ENCODE peak calls at places on chromosome 20, in eight cellular contexts. Y is iPS-NIHi11, T is NCI-H1092, H is T-helper 1 cell, E is iris pigment epithelial cell, V is nucleus accumbens, P is chondrocyte, M is EL. X is an unnamed sample.

GRCh38 chr20:17161661-17162410 is 65.0 kb upstream of the PCSK2 start:
- DNase-seq in Y (no peak), T (no peak), H (no peak), E (no peak), V (no peak), P (no peak), M (no peak), X (no peak)

GRCh38 chr20:2688041-2688591 is 4.5 kb upstream of the EBF4 start:
- DNase-seq in Y (peak), T (peak), H (peak), E (peak), V (peak), P (peak), M (peak), X (peak)

GRCh38 chr20:43843096-43843964 is 71.3 kb upstream of the TOX2 start:
- DNase-seq in Y (no peak), T (no peak), H (no peak), E (peak), V (no peak), P (no peak), M (peak), X (no peak)

GRCh38 chr20:44309763-44310663 is 989 bp downstream of the FITM2 start:
- DNase-seq in Y (peak), T (no peak), H (no peak), E (peak), V (peak), P (no peak), M (peak), X (no peak)

GRCh38 chr20:62307226-62308101 is 4.7 kb downstream of the ADRM1 start:
- DNase-seq in Y (no peak), T (no peak), H (no peak), E (no peak), V (no peak), P (no peak), M (no peak), X (no peak)

GRCh38 chr20:40592891-40593290 is 96.1 kb downstream of the MAFB start:
- DNase-seq in Y (no peak), T (no peak), H (no peak), E (no peak), V (no peak), P (no peak), M (no peak), X (no peak)

GRCh38 chr20:41218466-41218865 is 81.1 kb downstream of the PLCG1 start:
- DNase-seq in Y (no peak), T (no peak), H (no peak), E (peak), V (no peak), P (no peak), M (peak), X (no peak)

GRCh38 chr20:58714923-58715708 is 22.5 kb downstream of the NPEPL1 start:
- DNase-seq in Y (no peak), T (no peak), H (no peak), E (no peak), V (no peak), P (peak), M (no peak), X (no peak)

GRCh38 chr20:52996130-52996529 is 24.0 kb downstream of the TSHZ2 start:
- DNase-seq in Y (no peak), T (no peak), H (no peak), E (no peak), V (no peak), P (no peak), M (no peak), X (no peak)

GRCh38 chr20:48503166-48503815 is 324.5 kb downstream of the PREX1 start:
- DNase-seq in Y (no peak), T (no peak), H (no peak), E (no peak), V (no peak), P (no peak), M (no peak), X (no peak)

GRCh38 chr20:3502878-3503277 is 32.1 kb downstream of the ATRN start:
- DNase-seq in Y (no peak), T (no peak), H (no peak), E (no peak), V (no peak), P (no peak), M (no peak), X (no peak)

GRCh38 chr20:1370548-1371110 is 22.2 kb downstream of the FKBP1A start:
- DNase-seq in Y (no peak), T (no peak), H (no peak), E (no peak), V (no peak), P (no peak), M (peak), X (no peak)

GRCh38 chr20:14142964-14143627 is 147.8 kb downstream of the MACROD2 start:
- DNase-seq in Y (no peak), T (no peak), H (no peak), E (peak), V (no peak), P (no peak), M (peak), X (no peak)

GRCh38 chr20:5100684-5101347 is 18.9 kb downstream of the PCNA start:
- DNase-seq in Y (peak), T (peak), H (peak), E (peak), V (peak), P (no peak), M (peak), X (peak)

GRCh38 chr20:47353697-47354387 is 2.7 kb downstream of the ZMYND8 start:
- DNase-seq in Y (no peak), T (no peak), H (no peak), E (peak), V (no peak), P (no peak), M (no peak), X (no peak)

GRCh38 chr20:12049125-12049524 is 131.4 kb downstream of the BTBD3 start:
- DNase-seq in Y (no peak), T (no peak), H (no peak), E (peak), V (no peak), P (no peak), M (peak), X (no peak)

GRCh38 chr20:58312836-58313235 is 3.3 kb downstream of the RAB22A start:
- DNase-seq in Y (no peak), T (no peak), H (no peak), E (peak), V (no peak), P (no peak), M (no peak), X (no peak)

GRCh38 chr20:45783656-45784294 is 7.9 kb downstream of the WFDC3 start:
- DNase-seq in Y (no peak), T (no peak), H (no peak), E (no peak), V (peak), P (no peak), M (no peak), X (no peak)

GRCh38 chr20:59948828-59949720 is 8.9 kb downstream of the FAM217B start:
- DNase-seq in Y (no peak), T (no peak), H (no peak), E (peak), V (no peak), P (no peak), M (peak), X (peak)

GRCh38 chr20:50001784-50002311 is 19.1 kb downstream of the SNAI1 start:
- DNase-seq in Y (no peak), T (no peak), H (no peak), E (no peak), V (no peak), P (no peak), M (no peak), X (no peak)

GRCh38 chr20:32820698-32821378 is 1.1 kb downstream of the MAPRE1 start:
- DNase-seq in Y (no peak), T (no peak), H (no peak), E (no peak), V (no peak), P (no peak), M (peak), X (peak)

GRCh38 chr20:24149175-24149574 is 160.6 kb upstream of the GGTLC1 start:
- DNase-seq in Y (no peak), T (no peak), H (no peak), E (no peak), V (no peak), P (no peak), M (no peak), X (no peak)

GRCh38 chr20:57390604-57391438 is at the start of gene RBM38:
- DNase-seq in Y (peak), T (peak), H (peak), E (peak), V (peak), P (peak), M (peak), X (peak)

X was measured in NCI-H345.